ENCODE peak calls at places on chromosomes 3 and 15, in four cellular contexts. O is ELF-1; S is progenitor cell of endocrine pancreas; C is activated T-cell treated with anti-CD3 and anti-CD28 coated beads, Interleukin-2, amount 50 U/mL, for 48 hours. R is an unnamed sample.

GRCh38 chr3:51711352-51712019 is 4.6 kb downstream of the GRM2 start:
- DNase-seq in O (no peak), S (peak), C (no peak), R (peak)

GRCh38 chr3:113261996-113262665 is 50.8 kb downstream of the BOC start:
- DNase-seq in C (no peak), O (no peak), S (no peak), R (no peak)

GRCh38 chr3:122497425-122497824 is 17.3 kb downstream of the KPNA1 start:
- DNase-seq in C (no peak), O (no peak), S (no peak), R (no peak)

GRCh38 chr3:156750191-156750873 is 75.8 kb upstream of the LEKR1 start:
- DNase-seq in O (peak), C (no peak), S (no peak), R (peak)

GRCh38 chr3:146163584-146163983 is 2.6 kb upstream of the PLOD2 start:
- DNase-seq in O (no peak), C (no peak), S (no peak), R (no peak)

GRCh38 chr3:148833223-148833622 is 5.6 kb downstream of the CPB1 start:
- DNase-seq in C (no peak), O (no peak), S (no peak), R (no peak)

GRCh38 chr15:35746121-35746520 is 200.2 kb upstream of the DPH6 start:
- DNase-seq in C (no peak), O (no peak), S (no peak), R (no peak)

GRCh38 chr15:81313686-81314085 is 10.3 kb downstream of the STARD5 start:
- DNase-seq in S (no peak), O (no peak), C (no peak), R (no peak)

GRCh38 chr15:31606261-31606669 is 279.6 kb downstream of the KLF13 start:
- DNase-seq in S (no peak), C (no peak), O (no peak), R (no peak)

GRCh38 chr3:123489400-123490004 is 40.6 kb upstream of the ADCY5 start:
- DNase-seq in C (peak), S (peak), O (peak), R (peak)

GRCh38 chr3:175940243-175940642 is 1081.1 kb downstream of the NAALADL2 start:
- DNase-seq in C (no peak), O (no peak), S (no peak), R (no peak)

GRCh38 chr3:72143322-72143721 is 358.4 kb upstream of the PROK2 start:
- DNase-seq in S (no peak), C (no peak), O (no peak), R (no peak)

GRCh38 chr3:66428733-66429132 is 72.1 kb downstream of the LRIG1 start:
- DNase-seq in O (peak), C (no peak), S (no peak), R (no peak)

GRCh38 chr15:82832601-82833209 is 23.3 kb downstream of the WHAMM start:
- DNase-seq in C (peak), O (no peak), S (no peak), R (no peak)

GRCh38 chr3:153285194-153285641 is 123.2 kb downstream of the RAP2B start:
- DNase-seq in S (no peak), O (no peak), C (no peak), R (no peak)

GRCh38 chr3:128076465-128076782 is 24.2 kb downstream of the SEC61A1 start:
- DNase-seq in C (no peak), S (no peak), O (peak), R (peak)

GRCh38 chr3:167253037-167253436 is 127.1 kb downstream of the ZBBX start:
- DNase-seq in S (no peak), O (no peak), C (no peak), R (no peak)

GRCh38 chr3:143634427-143634826 is 213.8 kb downstream of the SLC9A9 start:
- DNase-seq in C (no peak), O (no peak), S (no peak), R (no peak)

GRCh38 chr3:97579365-97579764 is 185.2 kb upstream of the ARL6 start:
- DNase-seq in C (no peak), O (no peak), S (no peak), R (no peak)

GRCh38 chr3:119494597-119494996 is 3.8 kb upstream of the TIMMDC1 start:
- DNase-seq in C (no peak), S (no peak), O (no peak), R (no peak)

GRCh38 chr15:91853501-91853967 is at the start of gene SLCO3A1:
- DNase-seq in S (peak), C (no peak), O (peak), R (no peak)

R was measured in ecto neural progenitor cell.